ENCODE peak calls at places on chromosomes 12 and 14, in five cellular contexts. Q is SK-MEL-5; F is CD4-positive, CD25-positive, alpha-beta regulatory T cell; R is fibroblast of pulmonary artery; I is left cardiac atrium. G is an unnamed sample.

GRCh38 chr12:121038861-121039654 is at the start of gene OASL:
- DNase-seq in R (peak), Q (peak), F (peak), I (peak), G (peak)

GRCh38 chr12:2284321-2284813 is 231.6 kb downstream of the CACNA1C start:
- DNase-seq in Q (no peak), R (peak), F (no peak), I (no peak), G (no peak)

GRCh38 chr12:126156806-126157574 is 1091.8 kb downstream of the AACS start:
- DNase-seq in F (no peak), Q (peak), R (no peak), I (no peak), G (no peak)

GRCh38 chr12:110424237-110424636 is 20.7 kb upstream of the ANAPC7 start:
- DNase-seq in R (no peak), F (no peak), I (no peak), Q (no peak), G (no peak)

GRCh38 chr12:104709692-104710435 is 248.2 kb downstream of the SLC41A2 start:
- DNase-seq in Q (no peak), F (no peak), I (no peak), R (no peak), G (no peak)

GRCh38 chr14:63228221-63228620 is 24.0 kb downstream of the RHOJ start:
- DNase-seq in R (peak), I (no peak), Q (no peak), F (no peak), G (no peak)

GRCh38 chr12:92108651-92109050 is 37.0 kb downstream of the BTG1 start:
- DNase-seq in Q (peak), R (peak), F (no peak), I (no peak), G (no peak)

GRCh38 chr12:106284294-106285105 is 18.0 kb upstream of the TCP11L2 start:
- DNase-seq in F (no peak), Q (no peak), I (no peak), R (no peak), G (no peak)

GRCh38 chr12:2797721-2798418 is 3.1 kb downstream of the FKBP4 start:
- DNase-seq in F (no peak), I (peak), R (peak), Q (peak), G (no peak)

GRCh38 chr12:49636979-49637378 is 13.6 kb downstream of the PRPF40B start:
- DNase-seq in R (peak), Q (peak), I (no peak), F (peak), G (peak)

GRCh38 chr12:116368196-116369194 is 91.0 kb upstream of the MED13L start:
- DNase-seq in I (no peak), Q (peak), F (no peak), R (no peak), G (no peak)